ENCODE peak calls at places on chromosomes 1 and 21, in seven cellular contexts. M is activated CD4-positive, CD25-positive, alpha-beta regulatory T cell treated with anti-CD3 and anti-CD28 coated beads, Interleukin-2, amount 50 U/mL, for 72 hours; S is foreskin melanocyte; F is A172; N is NCI-H345; P is AG04450; H is OCI-LY7. W is an unnamed sample.

GRCh38 chr1:93588206-93588605 is 93.4 kb downstream of the BCAR3 start:
- DNase-seq in F (no peak), M (no peak), N (no peak), H (no peak), P (no peak), S (no peak), W (no peak)

GRCh38 chr1:221165331-221166161 is 286.3 kb downstream of the HLX start:
- DNase-seq in N (no peak), S (no peak), H (no peak), P (no peak), M (no peak), F (peak), W (no peak)

GRCh38 chr1:185934476-185935189 is 200.4 kb downstream of the HMCN1 start:
- DNase-seq in M (no peak), N (no peak), F (peak), P (peak), H (no peak), S (no peak), W (no peak)

GRCh38 chr1:165449121-165449520 is 4.2 kb upstream of the RXRG start:
- DNase-seq in H (no peak), M (no peak), S (no peak), N (no peak), P (no peak), F (no peak), W (no peak)

GRCh38 chr1:164320780-164321683 is 238.0 kb upstream of the PBX1 start:
- DNase-seq in N (no peak), M (no peak), F (no peak), P (no peak), S (no peak), H (no peak), W (no peak)

GRCh38 chr1:37808369-37809319 is 636 bp upstream of the YRDC start:
- DNase-seq in H (peak), S (peak), N (peak), F (peak), P (no peak), M (peak), W (peak)

GRCh38 chr1:30754684-30755171 is 2.8 kb downstream of the LAPTM5 start:
- DNase-seq in S (no peak), P (no peak), M (no peak), F (no peak), H (peak), N (no peak), W (no peak)

GRCh38 chr1:185917646-185918045 is 183.5 kb downstream of the HMCN1 start:
- DNase-seq in N (no peak), M (no peak), F (peak), S (peak), H (no peak), P (peak), W (no peak)

GRCh38 chr21:46472246-46472645 is 13.6 kb downstream of the DIP2A start:
- DNase-seq in N (no peak), H (no peak), P (no peak), S (no peak), F (no peak), M (no peak), W (no peak)

GRCh38 chr1:214354440-214355148 is 73.6 kb downstream of the SMYD2 start:
- DNase-seq in P (peak), H (no peak), N (no peak), S (no peak), M (no peak), F (no peak), W (no peak)

GRCh38 chr1:118945460-118945859 is 42.7 kb downstream of the TBX15 start:
- DNase-seq in F (peak), M (no peak), P (no peak), N (no peak), H (no peak), S (no peak), W (no peak)

GRCh38 chr1:243734311-243734700 is 115.7 kb downstream of the AKT3 start:
- DNase-seq in N (no peak), F (no peak), H (no peak), P (no peak), M (no peak), S (no peak), W (no peak)

GRCh38 chr1:31913968-31914367 is 24.2 kb downstream of the PTP4A2 start:
- DNase-seq in M (no peak), N (no peak), P (no peak), S (no peak), H (no peak), F (no peak), W (no peak)

GRCh38 chr1:78492376-78492950 is 1.7 kb downstream of the PTGFR start:
- DNase-seq in M (no peak), S (no peak), F (peak), N (no peak), H (no peak), P (no peak), W (no peak)

GRCh38 chr1:56189946-56190920 is 389.1 kb downstream of the PLPP3 start:
- DNase-seq in S (no peak), P (no peak), H (peak), F (no peak), M (no peak), N (no peak), W (no peak)

GRCh38 chr1:34924759-34925555 is 4.5 kb downstream of the DLGAP3 start:
- DNase-seq in M (no peak), P (peak), F (peak), S (peak), H (peak), N (no peak), W (no peak)

GRCh38 chr1:214280386-214281029 is 451 bp upstream of the SMYD2 start:
- DNase-seq in M (no peak), H (peak), N (peak), P (no peak), S (peak), F (peak), W (peak)

GRCh38 chr1:29708381-29708780 is 472.1 kb downstream of the PTPRU start:
- DNase-seq in N (peak), F (peak), M (no peak), S (no peak), H (no peak), P (no peak), W (no peak)

GRCh38 chr21:31310750-31311149 is 33.3 kb downstream of the TIAM1 start:
- DNase-seq in M (no peak), H (no peak), N (peak), S (no peak), P (peak), F (no peak), W (no peak)

GRCh38 chr1:65958561-65959350 is 166.1 kb downstream of the PDE4B start:
- DNase-seq in F (peak), P (peak), S (peak), H (peak), N (peak), M (no peak), W (peak)